ENCODE peak calls at places on chromosomes 1 and 21, in nine cellular contexts. L, Y, N, U, Z, J, D, A and O are unnamed samples.

GRCh38 chr1:152458384-152459185 is 44.5 kb upstream of the CRNN start:
- DNase-seq in Y (peak; percentile 86), D (peak; percentile 89), A (peak; percentile 78), L (peak; percentile 72), U (peak; percentile 67), Z (peak; percentile 82), N (peak; percentile 84), J (peak; percentile 86), O (peak; percentile 87)

GRCh38 chr1:43376723-43377235 is 9.0 kb upstream of the ELOVL1 start:
- DNase-seq in A (no peak), J (no peak), L (no peak), U (no peak), N (no peak), Z (no peak), Y (no peak), D (no peak), O (no peak)

GRCh38 chr1:113759341-113760101 is at the start of gene PHTF1:
- DNase-seq in L (peak; percentile 85), A (peak; percentile 89), Z (peak; percentile 93), J (peak; percentile 82), D (peak; percentile 86), U (peak; percentile 88), Y (peak; percentile 75), N (peak; percentile 64), O (peak; percentile 79)

GRCh38 chr1:109446236-109446635 is 20.0 kb upstream of the PSMA5 start:
- DNase-seq in U (no peak), A (no peak), Z (no peak), Y (no peak), L (no peak), D (no peak), N (no peak), J (no peak), O (no peak)

GRCh38 chr1:42325014-42325402 is 10.0 kb downstream of the FOXJ3 start:
- DNase-seq in N (no peak), L (no peak), Y (no peak), A (no peak), D (no peak), Z (no peak), U (no peak), J (no peak), O (no peak)

GRCh38 chr1:108686609-108687313 is 5.3 kb upstream of the PRPF38B start:
- DNase-seq in Y (no peak), N (no peak), L (no peak), A (no peak), U (no peak), Z (no peak), J (peak; percentile 57), D (no peak), O (peak; percentile 29)

GRCh38 chr1:244395965-244396364 is 55.7 kb downstream of the ADSS2 start:
- DNase-seq in A (no peak), Y (no peak), D (no peak), J (no peak), U (no peak), Z (peak; percentile 59), L (no peak), N (no peak), O (no peak)

GRCh38 chr1:54362881-54363340 is 43.3 kb downstream of the SSBP3 start:
- DNase-seq in Y (no peak), A (no peak), U (no peak), Z (no peak), N (no peak), D (no peak), J (no peak), L (no peak), O (peak; percentile 13)

GRCh38 chr21:45846373-45847160 is 135.0 kb upstream of the COL6A1 start:
- DNase-seq in J (peak; percentile 72), A (no peak), D (no peak), N (no peak), U (no peak), Y (no peak), Z (peak; percentile 37), L (no peak), O (peak; percentile 48)

GRCh38 chr1:212368073-212368484 is 46.6 kb downstream of the PACC1 start:
- DNase-seq in U (no peak), D (peak; percentile 70), Z (peak; percentile 86), Y (peak; percentile 61), A (peak; percentile 63), J (peak; percentile 83), L (peak; percentile 58), N (peak; percentile 83), O (peak; percentile 87)

GRCh38 chr1:222373216-222373615 is 174.7 kb downstream of the HHIPL2 start:
- DNase-seq in J (no peak), N (no peak), A (no peak), Y (no peak), D (no peak), U (no peak), Z (no peak), L (no peak), O (no peak)

DNA sequence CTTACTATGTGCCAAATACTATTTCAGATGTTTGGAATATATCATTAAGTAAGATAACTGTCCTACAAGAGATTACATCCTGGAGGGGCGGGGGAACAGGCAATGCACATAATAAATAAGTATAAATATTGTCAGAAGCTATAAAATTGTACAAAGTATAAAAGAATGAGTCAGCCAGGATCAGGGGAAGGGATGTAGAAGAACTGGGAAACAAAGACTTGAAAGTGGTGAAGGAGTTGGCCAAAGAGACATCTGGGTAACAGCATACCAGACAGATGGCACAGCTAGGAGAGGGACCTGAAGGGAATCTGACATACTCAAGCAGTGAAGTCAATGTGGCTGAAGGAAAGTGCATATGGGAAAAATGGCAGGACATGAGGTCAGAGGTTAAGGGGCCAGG is 53.9 kb downstream of the CYYR1 start:
- DNase-seq in J (no peak), A (no peak), D (no peak), N (no peak), U (no peak), L (no peak), Z (no peak), Y (no peak), O (no peak)
- H3K4me3 ChIP-seq in J (no peak overlapping the region), A (no peak overlapping the region), D (no peak overlapping the region), N (no peak overlapping the region), U (no peak overlapping the region), L (no peak overlapping the region), Z (no peak overlapping the region), Y (no peak overlapping the region), O (no peak overlapping the region)

GRCh38 chr1:28505406-28506187 is at the start of gene RCC1:
- DNase-seq in N (peak; percentile 99), D (peak; percentile 99), Y (peak; percentile 95), J (peak; percentile 99), U (peak; percentile 97), Z (peak; percentile 98), A (peak; percentile 98), L (peak; percentile 92), O (peak; percentile 99)
- TF ChIP-seq CTCF in N (no peak), D (no peak), Y (no peak), J (no peak), U (no peak), Z (no peak), A (no peak), L (no peak), O (no peak)

DNA sequence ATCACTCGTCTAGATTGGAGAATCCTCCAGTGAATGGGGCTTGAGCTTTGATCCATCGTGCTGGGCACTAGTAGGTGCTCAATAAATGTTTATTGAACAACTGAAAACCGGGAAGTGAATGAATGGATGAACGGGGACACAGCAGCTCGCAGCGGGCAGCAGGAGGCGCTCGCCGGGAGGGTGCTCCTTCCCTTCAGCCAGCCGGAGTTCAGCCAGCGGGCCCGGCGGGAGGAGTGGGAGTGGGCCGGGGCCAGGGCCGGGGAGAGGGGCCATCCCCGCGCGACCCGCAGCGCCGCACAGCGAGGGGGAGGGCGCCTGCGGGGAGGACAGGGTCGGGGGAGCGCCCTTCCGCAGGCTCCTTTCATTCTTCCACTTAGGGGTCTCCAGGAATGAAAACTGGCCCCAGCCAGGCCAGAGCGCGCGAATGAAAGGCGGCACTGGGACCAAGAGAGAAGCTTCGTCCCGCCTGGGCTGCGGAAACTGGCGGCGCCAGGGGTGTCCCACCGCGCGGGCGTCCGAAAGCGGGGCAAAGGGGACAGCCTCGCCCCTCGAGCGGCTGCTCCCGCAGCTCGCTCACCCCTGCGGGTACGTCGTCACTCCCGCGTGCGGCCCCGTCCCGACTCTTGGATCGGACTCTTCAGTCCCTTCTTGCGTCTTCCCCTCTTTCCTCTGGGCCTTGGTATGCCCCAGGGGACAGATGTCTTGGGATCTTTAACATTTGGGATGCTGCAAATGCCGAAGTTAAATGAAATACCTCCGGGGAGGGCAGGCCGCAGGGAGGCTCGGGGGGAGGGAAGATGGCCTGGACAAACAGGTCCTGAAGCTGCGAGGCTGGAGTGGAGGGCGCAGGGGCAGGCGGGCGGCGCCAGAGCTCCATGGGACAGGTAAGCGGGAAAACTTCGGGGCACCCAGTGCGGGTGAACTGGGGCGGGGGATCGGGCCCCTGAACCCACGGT is 3.6 kb upstream of the INAVA start:
- DNase-seq in N (peak; percentile 56), L (peak; percentile 86), J (peak; percentile 43), Y (no peak), U (no peak), A (peak; percentile 60), Z (peak; percentile 92), D (no peak), O (peak; percentile 34)
- H3K4me3 ChIP-seq in N (peak overlapping the region; percentile 52), L (peak overlapping the region; percentile 90), J (peak overlapping the region; percentile 49), Y (peak overlapping the region; percentile 49), U (peak overlapping the region; percentile 58), A (peak overlapping the region; percentile 70), Z (peak overlapping the region; percentile 91), D (peak overlapping the region; percentile 57), O (peak overlapping the region; percentile 49)

GRCh38 chr1:209884249-209884648 is 53.8 kb upstream of the SYT14 start:
- DNase-seq in A (no peak), Z (no peak), U (no peak), D (no peak), N (peak; percentile 43), L (no peak), J (no peak), Y (no peak), O (peak; percentile 45)

GRCh38 chr1:209884665-209885117 is 53.3 kb upstream of the SYT14 start:
- DNase-seq in L (no peak), A (peak; percentile 14), Y (no peak), J (peak; percentile 97), Z (no peak), N (peak; percentile 95), D (peak; percentile 69), U (no peak), O (peak; percentile 99)

GRCh38 chr1:209882286-209882685 is 54.5 kb downstream of the UTP25 start:
- DNase-seq in Z (no peak), Y (no peak), J (no peak), U (no peak), N (no peak), A (no peak), D (no peak), L (no peak), O (no peak)

GRCh38 chr1:209882942-209883340 is 55.1 kb upstream of the SYT14 start:
- DNase-seq in U (no peak), Z (no peak), A (no peak), D (no peak), Y (no peak), J (no peak), L (no peak), N (no peak), O (no peak)

DNA sequence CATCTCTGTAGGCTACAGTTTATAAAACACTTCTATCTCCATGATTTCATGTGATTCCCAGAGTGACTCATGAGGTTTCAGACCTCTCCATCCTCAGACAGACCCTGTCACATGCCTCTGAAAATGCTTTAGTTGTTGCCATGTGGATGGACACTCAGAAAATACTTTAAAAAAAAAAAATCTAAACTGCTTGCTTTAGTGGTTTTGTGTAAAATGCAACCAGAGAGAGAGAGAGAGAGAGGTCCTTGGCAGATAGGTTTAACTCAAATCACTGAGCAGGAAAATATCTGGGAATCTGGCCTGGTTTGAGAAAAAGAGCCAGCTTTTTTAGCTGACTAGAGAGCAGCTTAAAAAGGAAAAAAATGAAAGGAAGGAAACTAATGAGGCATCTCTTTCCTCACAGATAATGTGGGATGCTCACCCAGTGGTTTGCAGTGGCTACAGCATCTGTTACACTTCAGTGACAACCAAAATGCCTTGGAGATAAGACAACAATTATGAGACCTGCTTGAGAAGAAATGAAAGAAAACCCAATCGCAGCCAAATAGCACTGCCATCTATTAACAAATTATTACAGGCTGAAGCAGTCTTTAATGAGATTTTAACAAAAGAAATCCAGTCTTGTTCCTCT is 54.6 kb upstream of the SYT14 start:
- DNase-seq in L (no peak), D (no peak), N (peak; percentile 59), A (no peak), U (no peak), Z (no peak), J (peak; percentile 74), Y (no peak), O (peak; percentile 78)
- TF ChIP-seq CTCF in L (no peak), D (no peak), N (no peak), A (no peak), U (no peak), Z (no peak), J (peak; percentile 44), Y (no peak), O (peak; percentile 15)